ENCODE peak calls at places on chromosomes 13 and 19, in ten cellular contexts. Y, L, X, F, V, U, M, T, H and Z are unnamed samples.

GRCh38 chr13:24053505-24054251 is 106.8 kb upstream of the SPATA13 start:
- DNase-seq in Y (no peak), L (no peak), X (no peak), F (peak), V (peak), U (no peak), M (peak), T (peak), H (peak), Z (no peak)

GRCh38 chr13:99269627-99270252 is 11.6 kb upstream of the GPR18 start:
- DNase-seq in Y (no peak), L (no peak), X (no peak), F (no peak), V (peak), U (no peak), M (peak), T (no peak), H (no peak), Z (no peak)

GRCh38 chr19:38538793-38539528 is 78.8 kb downstream of the MAP4K1 start:
- DNase-seq in Y (no peak), L (no peak), X (no peak), F (no peak), V (peak), U (no peak), M (no peak), T (no peak), H (no peak), Z (no peak)

GRCh38 chr19:719081-719512 is 10.4 kb downstream of the PALM start:
- DNase-seq in Y (no peak), L (peak), X (no peak), F (peak), V (peak), U (no peak), M (no peak), T (peak), H (no peak), Z (no peak)

GRCh38 chr19:14381689-14382474 is 638 bp downstream of the ADGRE5 start:
- DNase-seq in Y (no peak), L (no peak), X (no peak), F (no peak), V (peak), U (peak), M (peak), T (no peak), H (peak), Z (no peak)

GRCh38 chr19:18975011-18975410 is 34.0 kb upstream of the HOMER3 start:
- DNase-seq in Y (no peak), L (no peak), X (no peak), F (no peak), V (no peak), U (no peak), M (no peak), T (no peak), H (no peak), Z (no peak)

GRCh38 chr13:19596960-19597361 is 35.6 kb upstream of the TPTE2 start:
- DNase-seq in Y (peak), L (no peak), X (no peak), F (no peak), V (peak), U (no peak), M (no peak), T (no peak), H (no peak), Z (no peak)

GRCh38 chr19:33373701-33374405 is at the start of gene CEBPG:
- DNase-seq in Y (peak), L (no peak), X (peak), F (no peak), V (peak), U (no peak), M (peak), T (no peak), H (peak), Z (no peak)

GRCh38 chr19:41023193-41023592 is 32.1 kb downstream of the CYP2B6 start:
- DNase-seq in Y (no peak), L (no peak), X (no peak), F (no peak), V (no peak), U (no peak), M (no peak), T (no peak), H (no peak), Z (no peak)

GRCh38 chr13:44416297-44416696 is 42.7 kb downstream of the SERP2 start:
- DNase-seq in Y (no peak), L (no peak), X (no peak), F (no peak), V (no peak), U (no peak), M (no peak), T (no peak), H (no peak), Z (no peak)

GRCh38 chr19:49560358-49560900 is 19.9 kb downstream of the NOSIP start:
- DNase-seq in Y (no peak), L (peak), X (no peak), F (peak), V (no peak), U (no peak), M (no peak), T (peak), H (peak), Z (no peak)